ENCODE peak calls at places on chromosome 18, in six cellular contexts. M is progenitor cell of endocrine pancreas, C is GM13977, Z is C1 segment of cervical spinal cord, X is ACHN, K is RPMI7951. Y is an unnamed sample.

GRCh38 chr18:76528477-76529432 is 33.7 kb upstream of the ZNF516 start:
- DNase-seq in K (peak), C (no peak), Z (no peak), X (no peak), M (no peak), Y (no peak)

GRCh38 chr18:57813245-57813644 is 10.1 kb upstream of the ATP8B1 start:
- DNase-seq in C (no peak), X (peak), K (peak), M (no peak), Z (no peak), Y (no peak)

GRCh38 chr18:78713064-78713463 is 266.6 kb upstream of the SALL3 start:
- DNase-seq in C (no peak), M (peak), Z (no peak), K (no peak), X (no peak), Y (no peak)

GRCh38 chr18:9951022-9951859 is 37.4 kb downstream of the VAPA start:
- DNase-seq in Z (no peak), M (no peak), X (peak), C (no peak), K (peak), Y (peak)

GRCh38 chr18:34251919-34252318 is 27.2 kb upstream of the NOL4 start:
- DNase-seq in K (no peak), Z (no peak), C (no peak), X (no peak), M (no peak), Y (no peak)

GRCh38 chr18:68469049-68469625 is 245.8 kb downstream of the TMX3 start:
- DNase-seq in Z (no peak), M (no peak), C (no peak), K (no peak), X (no peak), Y (no peak)

GRCh38 chr18:79935499-79935898 is 16.0 kb downstream of the SLC66A2 start:
- DNase-seq in Z (no peak), K (no peak), C (no peak), M (no peak), X (no peak), Y (no peak)

GRCh38 chr18:52340466-52341378 is 725 bp downstream of the DCC start:
- DNase-seq in C (no peak), X (no peak), K (no peak), Z (no peak), M (no peak), Y (no peak)

GRCh38 chr18:60684843-60685513 is 312.4 kb upstream of the MC4R start:
- DNase-seq in M (no peak), X (peak), C (no peak), K (peak), Z (no peak), Y (no peak)

GRCh38 chr18:72878561-72878960 is 10.8 kb upstream of the NETO1 start:
- DNase-seq in C (no peak), Z (no peak), X (no peak), M (no peak), K (no peak), Y (no peak)

GRCh38 chr18:61706516-61706915 is 186.3 kb downstream of the RNF152 start:
- DNase-seq in C (no peak), M (no peak), Z (no peak), K (no peak), X (no peak), Y (no peak)

GRCh38 chr18:57836557-57836956 is 33.4 kb upstream of the ATP8B1 start:
- DNase-seq in Z (no peak), M (no peak), X (no peak), K (no peak), C (no peak), Y (no peak)